ENCODE peak calls at places on chromosomes 4 and X, in nine cellular contexts. One of them, this sample, is unnamed.
A peak's percentile ranks its signal among the peaks of the same experiment; 100 is the strongest.

GRCh38 chr4:140149851-140150635 is 3.9 kb downstream of the MAML3 start:
- DNase-seq in neural crest cell: peak; percentile 36
- DNase-seq in heart right ventricle: peak; percentile 67
- DNase-seq in GM20000: peak; percentile 20
- DNase-seq in mucosa of descending colon: peak; percentile 87
- DNase-seq in tibial nerve: peak; percentile 68
- DNase-seq in mesothelial cell of epicardium: peak; percentile 75
- DNase-seq in CD4-positive, alpha-beta T cell: peak; percentile 73
- DNase-seq in A549: peak; percentile 39
- DNase-seq in this sample: peak; percentile 48

GRCh38 chr4:11743236-11743635 is 314.5 kb upstream of the HS3ST1 start:
- DNase-seq in neural crest cell: no peak
- DNase-seq in heart right ventricle: no peak
- DNase-seq in GM20000: no peak
- DNase-seq in mucosa of descending colon: no peak
- DNase-seq in tibial nerve: no peak
- DNase-seq in mesothelial cell of epicardium: no peak
- DNase-seq in CD4-positive, alpha-beta T cell: no peak
- DNase-seq in A549: no peak
- DNase-seq in this sample: no peak

GRCh38 chrX:103878466-103879151 is 46.6 kb upstream of the RAB9B start:
- DNase-seq in neural crest cell: no peak
- DNase-seq in heart right ventricle: no peak
- DNase-seq in GM20000: no peak
- DNase-seq in mucosa of descending colon: peak; percentile 9
- DNase-seq in tibial nerve: no peak
- DNase-seq in mesothelial cell of epicardium: no peak
- DNase-seq in CD4-positive, alpha-beta T cell: no peak
- DNase-seq in A549: no peak
- DNase-seq in this sample: no peak

GRCh38 chr4:169848018-169848417 is 90.3 kb upstream of the HPF1 start:
- DNase-seq in neural crest cell: no peak
- DNase-seq in heart right ventricle: no peak
- DNase-seq in GM20000: no peak
- DNase-seq in mucosa of descending colon: peak; percentile 10
- DNase-seq in tibial nerve: no peak
- DNase-seq in mesothelial cell of epicardium: no peak
- DNase-seq in CD4-positive, alpha-beta T cell: no peak
- DNase-seq in A549: no peak
- DNase-seq in this sample: no peak

GRCh38 chrX:117397846-117398245 is 718.8 kb downstream of the KLHL13 start:
- DNase-seq in neural crest cell: no peak
- DNase-seq in heart right ventricle: no peak
- DNase-seq in GM20000: no peak
- DNase-seq in mucosa of descending colon: no peak
- DNase-seq in tibial nerve: no peak
- DNase-seq in mesothelial cell of epicardium: no peak
- DNase-seq in CD4-positive, alpha-beta T cell: no peak
- DNase-seq in A549: no peak
- DNase-seq in this sample: no peak

GRCh38 chr4:47741200-47741599 is 96.7 kb downstream of the CORIN start:
- DNase-seq in neural crest cell: no peak
- DNase-seq in heart right ventricle: no peak
- DNase-seq in GM20000: no peak
- DNase-seq in mucosa of descending colon: no peak
- DNase-seq in tibial nerve: no peak
- DNase-seq in mesothelial cell of epicardium: no peak
- DNase-seq in CD4-positive, alpha-beta T cell: no peak
- DNase-seq in A549: no peak
- DNase-seq in this sample: no peak

GRCh38 chr4:78480286-78480685 is 71.3 kb upstream of the ANXA3 start:
- DNase-seq in neural crest cell: no peak
- DNase-seq in heart right ventricle: no peak
- DNase-seq in GM20000: no peak
- DNase-seq in mucosa of descending colon: no peak
- DNase-seq in tibial nerve: no peak
- DNase-seq in mesothelial cell of epicardium: no peak
- DNase-seq in CD4-positive, alpha-beta T cell: no peak
- DNase-seq in A549: no peak
- DNase-seq in this sample: no peak

GRCh38 chr4:23113104-23113503 is 420.4 kb downstream of the GBA3 start:
- DNase-seq in neural crest cell: no peak
- DNase-seq in heart right ventricle: no peak
- DNase-seq in GM20000: no peak
- DNase-seq in mucosa of descending colon: no peak
- DNase-seq in tibial nerve: no peak
- DNase-seq in mesothelial cell of epicardium: no peak
- DNase-seq in CD4-positive, alpha-beta T cell: no peak
- DNase-seq in A549: no peak
- DNase-seq in this sample: no peak

GRCh38 chr4:148376151-148376550 is 66.1 kb downstream of the NR3C2 start:
- DNase-seq in neural crest cell: no peak
- DNase-seq in heart right ventricle: no peak
- DNase-seq in GM20000: no peak
- DNase-seq in mucosa of descending colon: peak; percentile 84
- DNase-seq in tibial nerve: peak; percentile 24
- DNase-seq in mesothelial cell of epicardium: no peak
- DNase-seq in CD4-positive, alpha-beta T cell: peak; percentile 37
- DNase-seq in A549: no peak
- DNase-seq in this sample: no peak

GRCh38 chr4:19693949-19694597 is 557.6 kb upstream of the SLIT2 start:
- DNase-seq in neural crest cell: no peak
- DNase-seq in heart right ventricle: no peak
- DNase-seq in GM20000: no peak
- DNase-seq in mucosa of descending colon: no peak
- DNase-seq in tibial nerve: peak; percentile 4
- DNase-seq in mesothelial cell of epicardium: no peak
- DNase-seq in CD4-positive, alpha-beta T cell: no peak
- DNase-seq in A549: no peak
- DNase-seq in this sample: no peak

GRCh38 chrX:137195296-137195695 is 161.5 kb upstream of the GPR101 start:
- DNase-seq in neural crest cell: no peak
- DNase-seq in heart right ventricle: no peak
- DNase-seq in GM20000: no peak
- DNase-seq in mucosa of descending colon: no peak
- DNase-seq in tibial nerve: no peak
- DNase-seq in mesothelial cell of epicardium: no peak
- DNase-seq in CD4-positive, alpha-beta T cell: no peak
- DNase-seq in A549: no peak
- DNase-seq in this sample: no peak

GRCh38 chr4:10320130-10320529 is 137.1 kb downstream of the ZNF518B start:
- DNase-seq in neural crest cell: no peak
- DNase-seq in heart right ventricle: no peak
- DNase-seq in GM20000: no peak
- DNase-seq in mucosa of descending colon: no peak
- DNase-seq in tibial nerve: no peak
- DNase-seq in mesothelial cell of epicardium: no peak
- DNase-seq in CD4-positive, alpha-beta T cell: no peak
- DNase-seq in A549: no peak
- DNase-seq in this sample: no peak

GRCh38 chr4:142778908-142779307 is 67.2 kb downstream of the INPP4B start:
- DNase-seq in neural crest cell: no peak
- DNase-seq in heart right ventricle: no peak
- DNase-seq in GM20000: no peak
- DNase-seq in mucosa of descending colon: no peak
- DNase-seq in tibial nerve: no peak
- DNase-seq in mesothelial cell of epicardium: no peak
- DNase-seq in CD4-positive, alpha-beta T cell: no peak
- DNase-seq in A549: no peak
- DNase-seq in this sample: no peak

GRCh38 chr4:185096032-185096653 is 46.9 kb upstream of the SLC25A4 start:
- DNase-seq in neural crest cell: peak; percentile 22
- DNase-seq in heart right ventricle: no peak
- DNase-seq in GM20000: peak; percentile 50
- DNase-seq in mucosa of descending colon: peak; percentile 84
- DNase-seq in tibial nerve: peak; percentile 77
- DNase-seq in mesothelial cell of epicardium: no peak
- DNase-seq in CD4-positive, alpha-beta T cell: no peak
- DNase-seq in A549: peak; percentile 11
- DNase-seq in this sample: no peak

GRCh38 chrX:47568656-47569295 is 7.8 kb downstream of the ARAF start:
- DNase-seq in neural crest cell: peak; percentile 14
- DNase-seq in heart right ventricle: no peak
- DNase-seq in GM20000: no peak
- DNase-seq in mucosa of descending colon: peak; percentile 49
- DNase-seq in tibial nerve: no peak
- DNase-seq in mesothelial cell of epicardium: no peak
- DNase-seq in CD4-positive, alpha-beta T cell: no peak
- DNase-seq in A549: peak; percentile 29
- DNase-seq in this sample: no peak

GRCh38 chr4:8528713-8529112 is 51.5 kb upstream of the GPR78 start:
- DNase-seq in neural crest cell: no peak
- DNase-seq in heart right ventricle: no peak
- DNase-seq in GM20000: no peak
- DNase-seq in mucosa of descending colon: no peak
- DNase-seq in tibial nerve: no peak
- DNase-seq in mesothelial cell of epicardium: no peak
- DNase-seq in CD4-positive, alpha-beta T cell: no peak
- DNase-seq in A549: no peak
- DNase-seq in this sample: no peak

GRCh38 chrX:39757971-39758370 is 339.8 kb downstream of the BCOR start:
- DNase-seq in neural crest cell: no peak
- DNase-seq in heart right ventricle: no peak
- DNase-seq in GM20000: no peak
- DNase-seq in mucosa of descending colon: no peak
- DNase-seq in tibial nerve: no peak
- DNase-seq in mesothelial cell of epicardium: no peak
- DNase-seq in CD4-positive, alpha-beta T cell: no peak
- DNase-seq in A549: no peak
- DNase-seq in this sample: no peak

GRCh38 chrX:55801811-55802210 is 84.3 kb downstream of the RRAGB start:
- DNase-seq in neural crest cell: no peak
- DNase-seq in heart right ventricle: no peak
- DNase-seq in GM20000: no peak
- DNase-seq in mucosa of descending colon: peak; percentile 54
- DNase-seq in tibial nerve: no peak
- DNase-seq in mesothelial cell of epicardium: no peak
- DNase-seq in CD4-positive, alpha-beta T cell: no peak
- DNase-seq in A549: no peak
- DNase-seq in this sample: no peak

GRCh38 chr4:142383800-142384470 is 462.2 kb downstream of the INPP4B start:
- DNase-seq in neural crest cell: no peak
- DNase-seq in heart right ventricle: no peak
- DNase-seq in GM20000: no peak
- DNase-seq in mucosa of descending colon: no peak
- DNase-seq in tibial nerve: no peak
- DNase-seq in mesothelial cell of epicardium: no peak
- DNase-seq in CD4-positive, alpha-beta T cell: no peak
- DNase-seq in A549: no peak
- DNase-seq in this sample: no peak

GRCh38 chr4:45795165-45795564 is 328.7 kb downstream of the GABRG1 start:
- DNase-seq in neural crest cell: no peak
- DNase-seq in heart right ventricle: no peak
- DNase-seq in GM20000: no peak
- DNase-seq in mucosa of descending colon: no peak
- DNase-seq in tibial nerve: peak; percentile 5
- DNase-seq in mesothelial cell of epicardium: peak; percentile 46
- DNase-seq in CD4-positive, alpha-beta T cell: no peak
- DNase-seq in A549: no peak
- DNase-seq in this sample: no peak

DNA sequence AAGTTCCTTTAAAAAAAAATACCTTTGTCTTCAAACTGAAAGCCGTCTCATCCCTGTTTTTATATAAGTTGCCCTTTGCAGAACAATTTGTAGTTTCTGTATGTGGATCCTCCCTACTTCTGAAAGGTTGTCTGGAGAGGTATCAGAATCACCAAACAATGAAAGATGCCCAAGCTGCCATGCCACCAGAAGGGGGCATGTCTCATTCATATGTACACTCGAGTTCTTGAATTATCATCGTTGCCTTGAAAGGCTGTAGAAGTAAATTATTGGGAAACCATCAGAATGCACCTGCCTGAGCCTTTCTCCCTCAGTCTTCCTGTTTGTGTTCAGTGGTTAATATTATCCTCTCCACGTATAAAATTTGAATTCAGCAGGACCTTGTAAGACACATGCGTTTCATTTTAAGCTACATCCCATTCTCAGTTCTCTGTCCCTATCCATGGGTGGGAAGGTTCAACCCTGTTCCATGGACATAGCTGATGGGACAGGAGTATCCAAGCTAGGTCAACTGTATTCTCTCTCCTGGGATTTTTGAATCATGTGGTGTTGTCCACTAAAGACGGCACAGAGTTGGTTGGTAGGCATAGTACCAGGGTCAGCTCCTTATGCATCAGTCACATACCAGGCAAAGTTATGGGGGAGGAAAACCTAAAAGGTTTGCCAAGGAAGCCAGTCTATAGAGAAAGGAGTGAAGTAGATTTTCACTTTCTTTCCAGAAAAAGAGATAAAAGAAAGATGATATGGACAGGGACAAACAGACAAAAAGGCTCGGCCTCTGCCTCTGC is 24.0 kb downstream of the GALNT7 start:
- DNase-seq in neural crest cell: no peak
- DNase-seq in heart right ventricle: no peak
- DNase-seq in GM20000: no peak
- DNase-seq in mucosa of descending colon: no peak
- DNase-seq in tibial nerve: no peak
- DNase-seq in mesothelial cell of epicardium: no peak
- DNase-seq in CD4-positive, alpha-beta T cell: no peak
- DNase-seq in A549: no peak
- DNase-seq in this sample: no peak
- TF ChIP-seq CTCF in neural crest cell: no peak
- TF ChIP-seq CTCF in heart right ventricle: no peak
- TF ChIP-seq CTCF in GM20000: no peak
- TF ChIP-seq CTCF in mucosa of descending colon: no peak
- TF ChIP-seq CTCF in tibial nerve: no peak
- TF ChIP-seq CTCF in mesothelial cell of epicardium: no peak
- TF ChIP-seq CTCF in CD4-positive, alpha-beta T cell: peak; percentile 26
- TF ChIP-seq CTCF in A549: peak; percentile 19
- TF ChIP-seq CTCF in this sample: no peak

GRCh38 chr4:159764343-159764952 is 661.6 kb downstream of the RAPGEF2 start:
- DNase-seq in neural crest cell: peak; percentile 54
- DNase-seq in heart right ventricle: no peak
- DNase-seq in GM20000: peak; percentile 26
- DNase-seq in mucosa of descending colon: peak; percentile 32
- DNase-seq in tibial nerve: peak; percentile 33
- DNase-seq in mesothelial cell of epicardium: no peak
- DNase-seq in CD4-positive, alpha-beta T cell: no peak
- DNase-seq in A549: peak; percentile 8
- DNase-seq in this sample: no peak
- TF ChIP-seq CTCF in neural crest cell: peak; percentile 82
- TF ChIP-seq CTCF in heart right ventricle: no peak
- TF ChIP-seq CTCF in GM20000: peak; percentile 59
- TF ChIP-seq CTCF in mucosa of descending colon: no peak
- TF ChIP-seq CTCF in tibial nerve: peak; percentile 55
- TF ChIP-seq CTCF in mesothelial cell of epicardium: peak; percentile 80
- TF ChIP-seq CTCF in CD4-positive, alpha-beta T cell: peak; percentile 18
- TF ChIP-seq CTCF in A549: peak; percentile 51
- TF ChIP-seq CTCF in this sample: no peak

GRCh38 chr4:83110222-83110945 is 4.1 kb downstream of the PLAC8 start:
- DNase-seq in neural crest cell: peak; percentile 75
- DNase-seq in heart right ventricle: peak; percentile 83
- DNase-seq in GM20000: peak; percentile 86
- DNase-seq in mucosa of descending colon: peak; percentile 98
- DNase-seq in tibial nerve: peak; percentile 73
- DNase-seq in mesothelial cell of epicardium: peak; percentile 84
- DNase-seq in CD4-positive, alpha-beta T cell: peak; percentile 84
- DNase-seq in A549: peak; percentile 56
- DNase-seq in this sample: peak; percentile 51
- TF ChIP-seq CTCF in neural crest cell: peak; percentile 71
- TF ChIP-seq CTCF in heart right ventricle: no peak
- TF ChIP-seq CTCF in GM20000: peak; percentile 62
- TF ChIP-seq CTCF in mucosa of descending colon: peak; percentile 47
- TF ChIP-seq CTCF in tibial nerve: peak; percentile 45
- TF ChIP-seq CTCF in mesothelial cell of epicardium: peak; percentile 16
- TF ChIP-seq CTCF in CD4-positive, alpha-beta T cell: peak; percentile 85
- TF ChIP-seq CTCF in A549: peak; percentile 61
- TF ChIP-seq CTCF in this sample: no peak

GRCh38 chrX:45801554-45801953 is 600.9 kb upstream of the DIPK2B start:
- DNase-seq in neural crest cell: no peak
- DNase-seq in heart right ventricle: no peak
- DNase-seq in GM20000: no peak
- DNase-seq in mucosa of descending colon: no peak
- DNase-seq in tibial nerve: no peak
- DNase-seq in mesothelial cell of epicardium: no peak
- DNase-seq in CD4-positive, alpha-beta T cell: no peak
- DNase-seq in A549: no peak
- DNase-seq in this sample: no peak
- TF ChIP-seq CTCF in neural crest cell: peak; percentile 52
- TF ChIP-seq CTCF in heart right ventricle: no peak
- TF ChIP-seq CTCF in GM20000: no peak
- TF ChIP-seq CTCF in mucosa of descending colon: no peak
- TF ChIP-seq CTCF in tibial nerve: peak; percentile 38
- TF ChIP-seq CTCF in mesothelial cell of epicardium: no peak
- TF ChIP-seq CTCF in CD4-positive, alpha-beta T cell: peak; percentile 44
- TF ChIP-seq CTCF in A549: peak; percentile 48
- TF ChIP-seq CTCF in this sample: no peak